ENCODE peak calls at places on chromosomes 7 and 10, in four cellular contexts. P is colonic mucosa, J is endodermal cell, C is SK-N-SH. V is an unnamed sample.

GRCh38 chr7:33735403-33735802 is 169.9 kb upstream of the BMPER start:
- DNase-seq in P (no peak), C (no peak), J (no peak), V (no peak)

GRCh38 chr10:88091490-88092061 is 228.2 kb downstream of the PTEN start:
- DNase-seq in P (no peak), C (no peak), J (no peak), V (no peak)

GRCh38 chr10:88961266-88961665 is 8.7 kb upstream of the ACTA2 start:
- DNase-seq in P (no peak), J (no peak), C (no peak), V (no peak)

GRCh38 chr10:94524146-94524545 is 21.4 kb upstream of the HELLS start:
- DNase-seq in C (no peak), J (no peak), P (no peak), V (peak; percentile 10)

GRCh38 chr10:124383496-124383895 is 35.2 kb downstream of the OAT start:
- DNase-seq in J (no peak), P (no peak), C (no peak), V (no peak)

GRCh38 chr10:88987243-88987726 is 3.3 kb upstream of the FAS start:
- DNase-seq in P (no peak), J (no peak), C (no peak), V (no peak)

GRCh38 chr7:151125835-151126481 is 39.7 kb downstream of the AGAP3 start:
- DNase-seq in P (peak; percentile 83), J (peak; percentile 78), C (no peak), V (peak; percentile 70)

GRCh38 chr7:127885843-127886242 is 145.4 kb downstream of the LRRC4 start:
- DNase-seq in P (no peak), C (no peak), J (no peak), V (peak; percentile 90)

GRCh38 chr10:104330168-104331117 is 7.8 kb downstream of the ITPRIP start:
- DNase-seq in J (peak; percentile 53), P (no peak), C (no peak), V (peak; percentile 73)
- H3K4me3 ChIP-seq in J (peak overlapping the region; percentile 34), P (no peak overlapping the region), C (no peak overlapping the region), V (no peak overlapping the region)

GRCh38 chr7:158975526-158976467 is 119.4 kb downstream of the DYNC2I1 start:
- DNase-seq in P (no peak), J (peak; percentile 65), C (no peak), V (peak; percentile 30)

GRCh38 chr7:158979635-158980351 is 123.4 kb downstream of the DYNC2I1 start:
- DNase-seq in C (no peak), P (no peak), J (no peak), V (no peak)

GRCh38 chr7:158979023-158979529 is 122.7 kb downstream of the DYNC2I1 start:
- DNase-seq in P (no peak), C (no peak), J (no peak), V (no peak)

GRCh38 chr7:158976468-158976848 is 120.1 kb downstream of the DYNC2I1 start:
- DNase-seq in P (no peak), J (peak; percentile 79), C (no peak), V (peak; percentile 17)

GRCh38 chr7:158976849-158977593 is 120.7 kb downstream of the DYNC2I1 start:
- DNase-seq in C (peak; percentile 93), P (peak; percentile 93), J (peak; percentile 96), V (peak; percentile 83)
- H3K9ac ChIP-seq in C (no peak overlapping the region), P (peak overlapping the region; percentile 66), J (no peak overlapping the region), V (peak overlapping the region; percentile 47)

GRCh38 chr7:14837216-14837615 is 65.3 kb downstream of the DGKB start:
- DNase-seq in J (no peak), C (no peak), P (no peak), V (no peak)
- H3K4me1 ChIP-seq in J (peaks cover 5% of the 10 kb centered on the region), C (peaks cover 17% of the 10 kb centered on the region), P (no peaks in the 10 kb centered on the region), V (peaks cover 5% of the 10 kb centered on the region)

GRCh38 chr10:43076311-43076875 is 476 bp upstream of the RET start:
- DNase-seq in J (peak; percentile 82), P (no peak), C (peak; percentile 79), V (peak; percentile 40)
- H3K4me3 ChIP-seq in J (peak overlapping the region; percentile 64), P (peak overlapping the region; percentile 37), C (peak overlapping the region; percentile 54), V (peak overlapping the region; percentile 41)